ENCODE peak calls at places on chromosomes 5 and 9, in six cellular contexts. Y is upper lobe of right lung, Q is MM.1S, W is choroid plexus epithelial cell, K is HL-60, S is skeletal muscle cell. A is an unnamed sample.
A peak's percentile ranks its signal among the peaks of the same experiment; 100 is the strongest.

GRCh38 chr5:57094753-57095683 is 78.8 kb upstream of the GPBP1 start:
- DNase-seq in Q (no peak), W (peak; percentile 8), Y (no peak), S (no peak), K (no peak), A (no peak)

GRCh38 chr5:1789838-1790462 is 9.7 kb downstream of the MRPL36 start:
- DNase-seq in Y (no peak), Q (no peak), K (no peak), W (peak; percentile 79), S (peak; percentile 67), A (no peak)

GRCh38 chr5:126106032-126106431 is 317.2 kb upstream of the GRAMD2B start:
- DNase-seq in K (no peak), W (peak; percentile 41), Y (no peak), Q (no peak), S (no peak), A (no peak)

GRCh38 chr5:176629853-176630680 is at the start of the genes EIF4E1B and SNCB:
- DNase-seq in K (no peak), Q (peak; percentile 45), S (no peak), Y (no peak), W (peak; percentile 52), A (no peak)

GRCh38 chr5:177018341-177018740 is 4.2 kb upstream of the ZNF346 start:
- DNase-seq in K (no peak), Q (no peak), S (no peak), W (no peak), Y (no peak), A (no peak)

GRCh38 chr5:172565455-172565854 is 75.6 kb upstream of the NEURL1B start:
- DNase-seq in K (no peak), W (peak; percentile 19), Y (no peak), Q (no peak), S (no peak), A (no peak)

GRCh38 chr5:132029609-132030008 is 18.2 kb upstream of the ACSL6 start:
- DNase-seq in S (no peak), K (no peak), Y (no peak), W (no peak), Q (no peak), A (no peak)

GRCh38 chr5:75281716-75282465 is 45.2 kb upstream of the ANKRD31 start:
- DNase-seq in Y (no peak), S (no peak), Q (no peak), K (no peak), W (peak; percentile 39), A (no peak)

GRCh38 chr5:9112520-9113291 is 433.2 kb downstream of the SEMA5A start:
- DNase-seq in Q (no peak), W (peak; percentile 54), K (no peak), Y (no peak), S (no peak), A (no peak)

GRCh38 chr5:12277504-12278192 is 373.4 kb upstream of the CTNND2 start:
- DNase-seq in S (no peak), W (no peak), Q (peak; percentile 78), Y (no peak), K (no peak), A (no peak)

GRCh38 chr5:36403601-36404311 is 102.1 kb upstream of the RANBP3L start:
- DNase-seq in Q (no peak), Y (no peak), W (peak; percentile 58), S (peak; percentile 55), K (peak; percentile 85), A (no peak)

GRCh38 chr5:149403923-149404745 is 25.0 kb upstream of the IL17B start:
- DNase-seq in Q (no peak), Y (no peak), W (peak; percentile 67), S (peak; percentile 97), K (no peak), A (no peak)

GRCh38 chr9:82961504-82962125 is 101.3 kb downstream of the RASEF start:
- DNase-seq in Q (peak; percentile 77), S (peak; percentile 18), Y (peak; percentile 67), W (peak; percentile 87), K (peak; percentile 67), A (peak; percentile 67)

GRCh38 chr5:14491505-14491904 is 90.1 kb upstream of the OTULINL start:
- DNase-seq in Y (no peak), S (peak; percentile 84), W (peak; percentile 93), K (peak; percentile 59), Q (no peak), A (no peak)

GRCh38 chr9:75063556-75064305 is 24.2 kb downstream of the NMRK1 start:
- DNase-seq in S (no peak), K (no peak), Y (no peak), Q (no peak), W (no peak), A (no peak)

GRCh38 chr9:131012396-131012917 is 3.5 kb downstream of the LAMC3 start:
- DNase-seq in W (peak; percentile 68), Y (no peak), S (no peak), K (no peak), Q (no peak), A (no peak)

GRCh38 chr5:17802256-17802655 is 168.0 kb downstream of the TAF11L14 start:
- DNase-seq in Q (no peak), S (no peak), K (no peak), W (peak; percentile 77), Y (no peak), A (no peak)

GRCh38 chr9:114448706-114449105 is 56.6 kb downstream of the WHRN start:
- DNase-seq in Y (peak; percentile 38), Q (no peak), W (peak; percentile 16), K (peak; percentile 24), S (peak; percentile 7), A (no peak)

GRCh38 chr9:131167146-131167692 is 41.8 kb downstream of the NUP214 start:
- DNase-seq in Q (no peak), K (no peak), Y (no peak), W (no peak), S (no peak), A (peak; percentile 77)

GRCh38 chr9:89639367-89639795 is 34.6 kb downstream of the GADD45G start:
- DNase-seq in Q (no peak), W (no peak), S (peak; percentile 20), Y (no peak), K (no peak), A (no peak)

GRCh38 chr5:175321927-175322532 is 122.0 kb downstream of the DRD1 start:
- DNase-seq in W (no peak), Q (peak; percentile 66), Y (no peak), S (no peak), K (peak; percentile 8), A (peak; percentile 3)

GRCh38 chr5:157241483-157241882 is 24.4 kb upstream of the CYFIP2 start:
- DNase-seq in S (no peak), W (no peak), K (no peak), Q (no peak), Y (no peak), A (no peak)

GRCh38 chr5:128193676-128194390 is 110.3 kb downstream of the SLC12A2 start:
- DNase-seq in Y (no peak), S (no peak), Q (no peak), K (no peak), W (no peak), A (no peak)

GRCh38 chr5:120706877-120707276 is 242.8 kb downstream of the PRR16 start:
- DNase-seq in S (no peak), Y (no peak), Q (no peak), W (no peak), K (no peak), A (no peak)

GRCh38 chr5:124180523-124181461 is 565.6 kb downstream of the ZNF608 start:
- DNase-seq in W (no peak), Q (no peak), Y (no peak), S (no peak), K (no peak), A (no peak)

GRCh38 chr5:154308457-154309360 is 118.2 kb downstream of the GALNT10 start:
- DNase-seq in S (no peak), K (no peak), Y (no peak), Q (no peak), W (peak; percentile 53), A (no peak)

GRCh38 chr9:13628526-13628925 is 349.0 kb upstream of the MPDZ start:
- DNase-seq in Y (no peak), W (no peak), S (no peak), Q (no peak), K (no peak), A (no peak)

GRCh38 chr9:34337404-34337803 is 8.0 kb downstream of the NUDT2 start:
- DNase-seq in Y (no peak), Q (no peak), S (no peak), W (peak; percentile 52), K (no peak), A (no peak)

DNA sequence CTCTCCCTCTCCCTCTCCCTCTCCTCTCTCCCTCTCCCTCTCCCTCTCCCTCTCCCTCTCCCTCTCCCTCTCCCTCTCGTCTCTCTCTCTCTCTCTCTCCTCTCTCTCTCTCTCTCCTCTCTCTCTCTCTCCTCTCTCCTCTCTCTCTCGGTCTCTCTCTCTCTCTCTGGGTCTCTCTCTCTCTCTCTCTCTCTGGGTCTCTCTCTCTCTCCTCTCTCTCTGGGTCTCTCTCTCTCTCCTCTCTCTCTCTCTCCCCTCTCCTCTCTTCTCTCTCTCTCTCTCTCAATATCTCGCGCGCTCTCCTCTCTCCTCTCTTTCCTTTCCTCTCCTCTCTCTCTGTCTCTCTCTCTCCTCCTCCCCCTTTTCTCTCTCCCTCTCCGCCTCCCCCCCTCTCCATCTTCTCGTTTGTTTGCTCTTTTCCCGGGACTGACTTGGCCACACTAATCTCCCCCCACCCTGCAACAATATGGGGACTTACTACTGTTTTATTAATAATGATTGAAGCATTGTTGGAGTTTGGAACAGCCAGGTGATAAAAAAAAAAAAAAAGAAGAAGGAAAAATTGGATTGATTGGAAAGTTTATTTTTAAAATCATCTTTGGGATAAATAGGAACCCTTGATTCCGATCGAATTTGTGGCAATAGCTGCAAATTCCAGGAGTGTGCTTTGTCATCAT is 857 bp upstream of the NR2F1-AS1 start:
- DNase-seq in Y (no peak), Q (no peak), W (peak; percentile 88), S (peak; percentile 41), K (no peak), A (no peak)
- H3K4me3 ChIP-seq in Y (peak overlapping the region; percentile 56), Q (peak overlapping the region; percentile 69), W (peak overlapping the region; percentile 69), S (peak overlapping the region; percentile 71), K (no peak overlapping the region), A (peak overlapping the region; percentile 42)

DNA sequence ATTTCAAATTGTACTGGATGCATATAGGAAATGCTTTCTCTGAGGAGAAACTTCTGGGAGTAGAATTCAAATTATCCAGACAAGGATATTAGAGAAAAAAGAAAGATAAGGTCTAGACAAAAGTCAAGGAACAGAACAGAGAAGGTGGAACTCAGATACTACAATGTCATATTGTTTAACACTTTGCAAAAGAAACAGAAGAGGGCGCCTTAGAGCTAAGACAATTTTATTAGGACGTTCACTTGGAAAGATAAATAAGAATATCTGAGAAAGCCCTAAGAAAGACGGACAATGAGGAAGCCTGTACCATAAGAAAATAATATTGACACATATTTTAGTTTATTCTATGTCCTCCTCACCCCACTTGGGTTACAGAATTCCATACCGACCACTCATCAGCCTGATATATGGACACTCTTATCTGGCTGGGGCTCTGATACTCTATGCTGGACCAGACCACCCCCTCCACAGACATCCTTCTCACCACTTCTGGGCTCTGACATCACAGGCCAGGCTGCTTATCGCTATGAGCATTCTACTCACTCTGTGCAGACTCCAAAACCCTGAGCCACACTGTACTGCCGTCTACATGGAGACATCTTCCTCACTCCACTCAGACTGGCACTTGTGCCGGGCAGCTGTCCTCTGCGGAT is 9.1 kb upstream of the AK3 start:
- DNase-seq in Y (no peak), Q (peak; percentile 56), W (peak; percentile 73), S (no peak), K (no peak), A (no peak)
- H3K4me3 ChIP-seq in Y (no peak overlapping the region), Q (no peak overlapping the region), W (no peak overlapping the region), S (no peak overlapping the region), K (no peak overlapping the region), A (no peak overlapping the region)

GRCh38 chr9:37026085-37026935 is 7.8 kb downstream of the PAX5 start:
- DNase-seq in K (no peak), S (no peak), W (no peak), Y (no peak), Q (no peak), A (no peak)
- H3K4me3 ChIP-seq in K (peak overlapping the region; percentile 5), S (no peak overlapping the region), W (no peak overlapping the region), Y (peak overlapping the region; percentile 36), Q (peak overlapping the region; percentile 49), A (no peak overlapping the region)

GRCh38 chr5:90557871-90558270 is 726 bp upstream of the ADGRV1 start:
- DNase-seq in S (no peak), K (no peak), Y (no peak), Q (peak; percentile 19), W (no peak), A (no peak)
- H3K4me3 ChIP-seq in S (peak overlapping the region; percentile 43), K (no peak overlapping the region), Y (peak overlapping the region; percentile 47), Q (peak overlapping the region; percentile 62), W (no peak overlapping the region), A (peak overlapping the region; percentile 62)

A was measured in LNCaP clone FGC.